ENCODE peak calls at places on chromosomes 1 and 21, in six cellular contexts. S is spleen, P is heart right ventricle, K is heart left ventricle, I is uterus, Q is prostate gland. F is an unnamed sample.

GRCh38 chr1:21909787-21910503 is 27.2 kb downstream of the HSPG2 start:
- DNase-seq in P (peak), K (peak), I (peak), S (no peak), Q (peak), F (no peak)

GRCh38 chr1:201718346-201719202 is 110.4 kb upstream of the IPO9 start:
- DNase-seq in K (no peak), I (no peak), P (no peak), S (peak), Q (no peak), F (no peak)

GRCh38 chr1:59718064-59718988 is 96.4 kb upstream of the HOOK1 start:
- DNase-seq in K (no peak), S (no peak), P (no peak), Q (no peak), I (no peak), F (no peak)

GRCh38 chr1:10677508-10678364 is 118.7 kb downstream of the CASZ1 start:
- DNase-seq in I (no peak), K (peak), P (peak), S (no peak), Q (no peak), F (no peak)

GRCh38 chr1:216181590-216181989 is 241.7 kb downstream of the USH2A start:
- DNase-seq in K (no peak), I (no peak), Q (no peak), S (no peak), P (no peak), F (no peak)

GRCh38 chr1:172180886-172181285 is 239.6 kb upstream of the C1orf105 start:
- DNase-seq in I (peak), Q (peak), K (peak), P (peak), S (peak), F (no peak)

GRCh38 chr1:229572286-229572685 is 13.8 kb upstream of the ABCB10 start:
- DNase-seq in P (no peak), Q (no peak), I (no peak), K (no peak), S (no peak), F (no peak)

GRCh38 chr1:223837206-223837605 is 8.5 kb downstream of the TP53BP2 start:
- DNase-seq in I (no peak), K (no peak), Q (no peak), P (no peak), S (no peak), F (no peak)

GRCh38 chr1:197304626-197305200 is 36.7 kb downstream of the CRB1 start:
- DNase-seq in Q (no peak), P (no peak), S (no peak), I (no peak), K (no peak), F (no peak)

GRCh38 chr1:74652711-74653131 is 20.9 kb downstream of the ERICH3 start:
- DNase-seq in I (peak), S (peak), Q (no peak), K (no peak), P (no peak), F (peak)

GRCh38 chr1:34163792-34164509 is 1.1 kb downstream of the CSMD2 start:
- DNase-seq in S (no peak), P (no peak), Q (no peak), K (no peak), I (no peak), F (no peak)

GRCh38 chr1:24190970-24191570 is 4.0 kb upstream of the IFNLR1 start:
- DNase-seq in K (no peak), Q (no peak), S (no peak), I (no peak), P (no peak), F (peak)

GRCh38 chr1:113931456-113931855 is 2.3 kb downstream of the HIPK1 start:
- DNase-seq in Q (peak), S (no peak), I (no peak), P (no peak), K (no peak), F (peak)

GRCh38 chr21:14533555-14534400 is 12.3 kb downstream of the SAMSN1 start:
- DNase-seq in S (no peak), P (no peak), K (no peak), I (no peak), Q (no peak), F (no peak)

GRCh38 chr1:90133133-90133532 is 138.2 kb downstream of the ZNF326 start:
- DNase-seq in P (no peak), K (no peak), Q (no peak), I (no peak), S (no peak), F (peak)

GRCh38 chr1:10899490-10900264 is 103.2 kb upstream of the CASZ1 start:
- DNase-seq in P (no peak), I (no peak), S (peak), K (no peak), Q (no peak), F (no peak)

GRCh38 chr1:57468661-57469523 is 45.0 kb upstream of the DAB1 start:
- DNase-seq in I (no peak), S (no peak), Q (no peak), K (no peak), P (no peak), F (no peak)

GRCh38 chr1:53860967-53861411 is 22.9 kb upstream of the NDC1 start:
- DNase-seq in I (peak), Q (no peak), S (no peak), K (peak), P (peak), F (peak)

GRCh38 chr1:240455228-240455821 is 156.6 kb downstream of the GREM2 start:
- DNase-seq in Q (no peak), K (no peak), I (no peak), S (no peak), P (no peak), F (peak)

GRCh38 chr1:241536969-241537368 is 4.8 kb downstream of the KMO start:
- DNase-seq in S (no peak), I (no peak), P (no peak), Q (no peak), K (no peak), F (no peak)

GRCh38 chr1:191700922-191701321 is 457.3 kb upstream of the RGS18 start:
- DNase-seq in I (no peak), K (no peak), P (no peak), Q (no peak), S (no peak), F (no peak)

GRCh38 chr1:219567341-219567947 is 45.5 kb downstream of the ZC3H11B start:
- DNase-seq in K (no peak), I (no peak), S (no peak), P (peak), Q (no peak), F (no peak)

GRCh38 chr1:8651962-8652361 is 165.5 kb downstream of the RERE start:
- DNase-seq in Q (no peak), P (no peak), S (no peak), I (no peak), K (no peak), F (no peak)

GRCh38 chr1:177329871-177330270 is 159.1 kb downstream of the BRINP2 start:
- DNase-seq in K (no peak), I (no peak), P (no peak), S (no peak), Q (no peak), F (no peak)

GRCh38 chr1:234372011-234372757 is 1.1 kb upstream of the COA6 start:
- DNase-seq in Q (no peak), S (no peak), P (no peak), K (no peak), I (no peak), F (no peak)

GRCh38 chr1:183685112-183685713 is 32.1 kb upstream of the APOBEC4 start:
- DNase-seq in I (no peak), K (no peak), S (no peak), Q (no peak), P (peak), F (peak)

GRCh38 chr21:42038826-42039425 is 28.8 kb upstream of the ZBTB21 start:
- DNase-seq in S (peak), P (no peak), Q (no peak), I (no peak), K (no peak), F (no peak)

GRCh38 chr21:45236481-45236880 is 51.2 kb downstream of the POFUT2 start:
- DNase-seq in S (peak), P (no peak), Q (no peak), K (no peak), I (no peak), F (no peak)

GRCh38 chr1:159927887-159928431 is 2.7 kb upstream of the TAGLN2 start:
- DNase-seq in I (no peak), P (no peak), S (peak), K (no peak), Q (no peak), F (no peak)

GRCh38 chr1:229225331-229225782 is 45.6 kb upstream of the RAB4A start:
- DNase-seq in K (no peak), Q (no peak), S (no peak), I (no peak), P (no peak), F (no peak)

GRCh38 chr1:1349256-1350012 is at the start of gene DVL1:
- DNase-seq in K (peak), Q (peak), P (peak), S (peak), I (peak), F (no peak)

GRCh38 chr1:194437135-194437534 is 1250.7 kb upstream of the B3GALT2 start:
- DNase-seq in K (no peak), P (no peak), Q (no peak), I (no peak), S (no peak), F (no peak)

GRCh38 chr1:15071936-15072335 is 81.6 kb upstream of the TMEM51 start:
- DNase-seq in P (no peak), K (no peak), Q (no peak), S (no peak), I (no peak), F (no peak)

GRCh38 chr1:153970346-153970745 is 2.6 kb downstream of the CREB3L4 start:
- DNase-seq in K (no peak), S (peak), I (no peak), P (no peak), Q (no peak), F (no peak)

GRCh38 chr1:153968400-153968799 is 698 bp downstream of the CREB3L4 start:
- DNase-seq in Q (peak), S (peak), K (no peak), P (no peak), I (no peak), F (no peak)

GRCh38 chr1:153968000-153968363 is 280 bp downstream of the CREB3L4 start:
- DNase-seq in S (peak), I (peak), Q (peak), K (no peak), P (no peak), F (no peak)

GRCh38 chr1:153967109-153967999 is at the start of gene CREB3L4:
- DNase-seq in S (peak), Q (peak), P (peak), I (peak), K (peak), F (peak)

GRCh38 chr1:153968972-153969371 is 1.3 kb downstream of the CREB3L4 start:
- DNase-seq in I (no peak), K (no peak), Q (no peak), P (no peak), S (peak), F (no peak)
- H3K4me3 ChIP-seq in I (no peak), K (no peak), Q (peak), P (no peak), S (no peak), F (no peak)

GRCh38 chr1:45397285-45397684 is 57.0 kb upstream of the MUTYH start:
- DNase-seq in I (no peak), Q (no peak), K (no peak), P (no peak), S (no peak), F (no peak)

GRCh38 chr1:45395051-45395450 is 54.8 kb upstream of the MUTYH start:
- DNase-seq in I (no peak), Q (no peak), S (no peak), P (no peak), K (no peak), F (no peak)

GRCh38 chr1:45395582-45395981 is 55.3 kb upstream of the MUTYH start:
- DNase-seq in S (no peak), I (no peak), P (no peak), K (no peak), Q (no peak), F (no peak)

GRCh38 chr1:45400049-45400448 is 59.8 kb upstream of the MUTYH start:
- DNase-seq in I (no peak), Q (no peak), P (no peak), K (no peak), S (no peak), F (no peak)

DNA sequence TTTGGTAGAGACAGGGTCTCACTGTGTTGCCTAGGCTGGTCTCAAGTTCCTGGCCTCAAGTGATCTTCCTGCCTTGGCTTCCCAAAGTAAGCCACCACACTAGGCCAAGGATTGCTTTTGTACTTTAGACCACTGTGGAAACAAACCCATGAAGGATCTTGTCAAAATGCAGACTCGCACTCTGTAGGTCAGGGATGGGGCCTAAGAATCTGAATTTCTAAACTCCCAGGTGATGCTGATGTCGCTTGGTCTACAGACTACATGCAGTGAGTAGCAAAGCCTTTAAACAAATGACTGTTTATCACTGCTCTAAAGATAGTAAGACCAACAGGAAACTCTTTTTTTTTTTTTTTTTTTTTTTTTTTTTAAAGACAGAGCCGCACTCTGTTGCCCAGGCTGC is 54.1 kb upstream of the MUTYH start:
- DNase-seq in Q (no peak), S (no peak), I (no peak), P (no peak), K (no peak), F (no peak)
- H3K4me3 ChIP-seq in Q (no peak), S (no peak), I (no peak), P (no peak), K (no peak), F (no peak)

GRCh38 chr1:78032964-78033796 is 12.6 kb upstream of the GIPC2 start:
- DNase-seq in I (no peak), Q (no peak), P (no peak), S (no peak), K (no peak), F (no peak)
- H3K4me3 ChIP-seq in I (no peak), Q (no peak), P (no peak), S (no peak), K (no peak), F (no peak)

GRCh38 chr1:20697560-20697959 is 20.2 kb downstream of the KIF17 start:
- DNase-seq in K (no peak), I (no peak), Q (no peak), S (no peak), P (no peak), F (no peak)
- H3K4me3 ChIP-seq in K (no peak), I (no peak), Q (no peak), S (peak), P (no peak), F (no peak)

GRCh38 chr1:93692451-93692861 is 10.8 kb upstream of the BCAR3 start:
- DNase-seq in S (no peak), Q (no peak), I (no peak), K (no peak), P (no peak), F (no peak)

GRCh38 chr1:93692983-93693591 is 11.4 kb upstream of the BCAR3 start:
- DNase-seq in S (no peak), P (no peak), K (no peak), Q (peak), I (no peak), F (no peak)

GRCh38 chr1:93695411-93696005 is 13.9 kb upstream of the BCAR3 start:
- DNase-seq in Q (no peak), I (no peak), K (no peak), P (no peak), S (no peak), F (no peak)

GRCh38 chr1:93694039-93694438 is 12.4 kb upstream of the BCAR3 start:
- DNase-seq in P (no peak), Q (no peak), I (no peak), K (no peak), S (no peak), F (no peak)

GRCh38 chr1:93694833-93695232 is 13.2 kb upstream of the BCAR3 start:
- DNase-seq in P (no peak), S (no peak), I (no peak), Q (no peak), K (no peak), F (no peak)
- H3K4me3 ChIP-seq in P (no peak), S (no peak), I (no peak), Q (no peak), K (no peak), F (no peak)

GRCh38 chr1:206612129-206612876 is at the start of gene EIF2D:
- DNase-seq in Q (peak), K (peak), P (peak), I (peak), S (peak), F (peak)

GRCh38 chr1:206604861-206605260 is 7.4 kb downstream of the EIF2D start:
- DNase-seq in I (no peak), S (no peak), P (no peak), K (no peak), Q (no peak), F (no peak)

GRCh38 chr1:206609229-206609991 is 2.9 kb downstream of the EIF2D start:
- DNase-seq in I (no peak), Q (no peak), P (no peak), S (no peak), K (no peak), F (peak)

GRCh38 chr1:206608108-206608698 is 4.1 kb downstream of the EIF2D start:
- DNase-seq in I (no peak), S (no peak), P (no peak), Q (no peak), K (no peak), F (peak)

DNA sequence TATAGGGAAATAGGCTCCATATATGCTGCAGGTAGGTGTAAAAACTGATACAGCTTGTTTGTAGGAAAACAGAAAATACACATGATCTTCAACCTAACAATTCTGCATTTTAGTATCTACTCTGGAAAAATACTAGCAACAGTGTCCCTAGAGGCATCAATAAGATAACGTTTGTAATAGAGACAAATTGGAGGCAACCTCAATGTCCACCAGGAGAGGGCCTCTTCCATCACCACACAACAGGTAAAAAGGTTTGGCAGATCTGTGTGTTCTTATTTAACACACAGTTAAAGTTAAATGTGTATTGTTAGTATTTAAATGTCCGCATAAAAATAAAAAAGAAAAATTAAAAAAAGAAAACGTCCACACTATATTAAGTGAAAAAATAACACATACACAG is 5.4 kb downstream of the EIF2D start:
- DNase-seq in P (no peak), S (no peak), K (no peak), I (no peak), Q (no peak), F (peak)
- H3K4me3 ChIP-seq in P (no peak), S (no peak), K (no peak), I (no peak), Q (no peak), F (no peak)

GRCh38 chr1:187264995-187265602 is 436.4 kb downstream of the PLA2G4A start:
- DNase-seq in P (no peak), S (no peak), I (no peak), Q (peak), K (no peak), F (peak)
- H3K4me3 ChIP-seq in P (no peak), S (no peak), I (no peak), Q (no peak), K (no peak), F (no peak)

F was measured in Jurkat, Clone E6-1.